ENCODE peak calls at places on chromosomes 4 and X, in seven cellular contexts. T is A549, E is IMR-90, Z is pancreas, H is tibial artery, J is tibial nerve, S is hepatocyte. V is an unnamed sample.

GRCh38 chr4:2924765-2925301 is 38.4 kb downstream of the NOP14 start:
- DNase-seq in S (peak; percentile 66), H (peak; percentile 41), J (no peak), Z (no peak), T (no peak), E (no peak), V (no peak)

GRCh38 chrX:40579880-40580536 is 762 bp upstream of the ATP6AP2 start:
- DNase-seq in E (no peak), Z (no peak), S (peak; percentile 17), T (no peak), H (no peak), J (no peak), V (no peak)

GRCh38 chr4:125268065-125268755 is 46.5 kb upstream of the FAT4 start:
- DNase-seq in S (no peak), T (no peak), J (no peak), H (no peak), Z (no peak), E (no peak), V (no peak)

GRCh38 chr4:96145671-96146070 is 305.8 kb downstream of the PDHA2 start:
- DNase-seq in J (no peak), Z (no peak), E (no peak), T (no peak), H (no peak), S (no peak), V (no peak)

GRCh38 chr4:183765121-183765990 is 106.3 kb downstream of the TRAPPC11 start:
- DNase-seq in E (no peak), T (no peak), H (no peak), S (peak; percentile 38), J (no peak), Z (no peak), V (no peak)

GRCh38 chrX:47091149-47091775 is 13.0 kb downstream of the RGN start:
- DNase-seq in T (no peak), Z (no peak), E (peak; percentile 18), S (no peak), J (no peak), H (no peak), V (peak; percentile 33)

GRCh38 chrX:16714504-16714903 is 2.0 kb upstream of the CTPS2 start:
- DNase-seq in T (no peak), S (no peak), Z (no peak), E (no peak), H (no peak), J (no peak), V (no peak)

GRCh38 chr4:62588671-62589070 is 1388.5 kb downstream of the ADGRL3 start:
- DNase-seq in J (no peak), T (no peak), H (no peak), Z (no peak), E (no peak), S (no peak), V (no peak)

GRCh38 chrX:130179579-130180215 is 7.9 kb downstream of the RAB33A start:
- DNase-seq in Z (no peak), H (no peak), E (peak; percentile 38), J (no peak), T (no peak), S (no peak), V (no peak)

GRCh38 chr4:7068883-7069282 is 1.0 kb upstream of the GRPEL1 start:
- DNase-seq in S (peak; percentile 50), Z (no peak), J (no peak), T (no peak), H (peak; percentile 62), E (no peak), V (no peak)
- TF ChIP-seq CTCF in S (no peak), Z (no peak), J (no peak), T (no peak), H (no peak), E (no peak), V (no peak)

DNA sequence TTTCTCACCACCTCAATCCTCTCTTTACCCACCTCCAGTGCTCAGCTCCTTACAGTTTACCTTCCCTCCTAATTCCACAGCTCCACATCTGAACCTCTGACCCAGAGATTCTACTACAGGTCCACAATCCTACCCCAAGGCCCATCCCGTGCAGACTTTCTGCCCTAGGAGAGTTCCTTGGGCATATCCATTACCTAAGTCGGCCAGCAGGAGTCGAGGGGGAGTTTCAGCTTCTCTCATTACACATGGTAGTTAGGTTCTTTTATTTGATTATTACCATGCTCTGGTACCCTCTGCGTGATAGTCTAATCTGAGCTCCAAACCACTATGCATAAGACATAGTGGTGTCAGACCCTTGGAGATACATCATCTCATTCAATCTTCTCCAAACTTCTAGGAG is 117.9 kb downstream of the SH3RF1 start:
- DNase-seq in Z (no peak), J (no peak), T (no peak), H (no peak), S (no peak), E (no peak), V (no peak)
- TF ChIP-seq CTCF in Z (no peak), J (no peak), T (no peak), H (no peak), S (no peak), E (no peak), V (no peak)

DNA sequence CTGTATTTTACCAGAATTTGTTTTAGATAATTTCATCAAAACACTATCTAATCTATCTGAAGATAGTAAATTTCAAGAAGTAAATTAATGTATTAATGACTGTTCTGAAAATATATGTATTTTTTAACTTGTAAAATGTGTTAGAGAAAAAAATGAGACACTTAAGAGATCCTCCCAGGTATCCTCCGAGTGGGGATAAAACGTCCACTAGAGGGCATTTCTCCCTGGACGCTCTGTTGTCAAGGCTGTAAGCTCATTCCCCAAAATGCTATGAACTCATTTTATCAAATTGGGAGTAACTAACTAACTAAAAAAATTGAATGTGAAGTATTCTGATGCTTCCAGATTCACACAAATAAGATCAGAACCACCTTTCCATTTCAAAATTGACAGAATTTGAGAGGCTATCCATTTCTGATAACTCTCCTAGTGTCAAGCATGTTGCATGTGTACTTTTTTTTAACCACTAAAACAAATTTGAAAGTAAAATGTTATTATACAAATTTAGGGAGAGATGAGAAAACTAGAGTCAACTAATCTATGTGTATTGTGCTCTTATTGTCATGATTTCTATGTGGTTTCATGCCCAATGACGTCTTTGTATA is 337.3 kb upstream of the HS3ST1 start:
- DNase-seq in S (peak; percentile 66), J (peak; percentile 13), E (peak; percentile 37), T (peak; percentile 37), H (no peak), Z (no peak), V (no peak)
- TF ChIP-seq CTCF in S (peak; percentile 82), J (peak; percentile 76), E (peak; percentile 51), T (peak; percentile 51), H (peak; percentile 46), Z (peak; percentile 53), V (peak; percentile 44)

DNA sequence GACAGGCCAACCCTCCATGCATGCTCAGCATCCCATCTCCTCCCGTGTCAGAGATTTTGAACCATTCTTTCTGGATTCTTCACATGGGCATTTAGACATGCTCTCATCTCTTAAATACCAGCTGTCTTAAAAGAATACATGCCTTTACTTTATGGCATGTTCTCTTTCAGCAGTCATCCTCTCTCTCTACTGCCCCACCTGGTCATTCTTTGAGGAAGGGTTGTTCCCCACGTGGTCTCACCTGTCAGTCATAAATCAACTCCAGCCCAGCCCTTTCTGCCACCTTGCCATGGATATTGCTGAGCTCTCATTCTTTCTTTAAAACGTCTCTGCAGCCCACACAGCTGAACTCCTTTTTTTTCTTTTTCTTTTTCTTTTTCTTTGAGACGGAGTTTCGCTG is 111.3 kb downstream of the ARHGAP10 start:
- DNase-seq in J (no peak), T (peak; percentile 30), H (no peak), S (peak; percentile 63), Z (no peak), E (no peak), V (peak; percentile 40)
- TF ChIP-seq CTCF in J (no peak), T (no peak), H (no peak), S (peak; percentile 21), Z (no peak), E (no peak), V (no peak)

GRCh38 chrX:15493118-15494082 is at the start of gene PIR:
- DNase-seq in S (peak; percentile 96), Z (peak; percentile 83), H (peak; percentile 92), J (peak; percentile 64), T (peak; percentile 91), E (peak; percentile 80), V (peak; percentile 84)
- TF ChIP-seq CTCF in S (peak; percentile 65), Z (no peak), H (peak; percentile 18), J (peak; percentile 39), T (peak; percentile 52), E (peak; percentile 27), V (peak; percentile 51)

DNA sequence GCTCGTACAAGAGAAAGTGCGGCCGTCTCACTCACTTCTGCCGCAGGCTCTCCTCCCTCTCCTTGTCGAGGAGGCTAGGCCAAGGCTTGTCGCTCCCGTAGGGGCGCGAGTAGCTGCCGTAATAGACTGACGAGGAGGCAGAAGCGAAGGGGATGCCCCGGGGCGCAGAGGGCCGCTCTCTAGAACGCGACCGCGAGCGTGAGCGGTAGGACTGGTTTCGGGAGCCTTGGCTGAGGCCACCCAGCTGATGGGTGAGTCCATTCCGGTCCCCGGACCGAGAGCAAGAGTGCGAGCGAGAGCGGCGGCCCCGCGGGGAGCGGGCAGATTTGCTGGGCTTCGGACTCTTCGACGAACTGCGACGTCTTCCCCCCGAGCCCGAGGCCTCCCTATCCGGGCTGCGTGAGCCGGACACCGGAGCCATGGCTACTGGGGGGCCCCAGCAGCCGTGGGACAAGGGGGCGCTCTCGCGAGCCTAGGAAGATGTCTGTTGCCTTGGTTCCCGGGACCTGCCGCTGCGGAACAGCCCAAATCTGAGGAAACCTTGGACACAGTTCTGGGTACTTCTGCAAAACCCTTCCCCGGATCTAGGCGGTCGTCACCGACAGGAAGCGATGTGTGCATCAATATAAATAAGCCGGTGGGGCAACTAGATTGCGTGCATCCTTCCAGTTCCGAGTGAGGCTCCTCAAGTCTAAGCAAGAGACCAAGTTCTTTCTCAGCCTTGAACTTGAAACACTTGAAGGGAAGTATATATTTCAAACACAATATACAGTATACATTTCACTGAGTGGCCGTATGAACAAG is at the start of gene NKAP:
- DNase-seq in J (peak; percentile 77), H (peak; percentile 89), S (peak; percentile 85), E (peak; percentile 94), T (peak; percentile 96), Z (peak; percentile 74), V (peak; percentile 75)
- TF ChIP-seq CTCF in J (no peak), H (no peak), S (no peak), E (no peak), T (peak; percentile 30), Z (no peak), V (no peak)

GRCh38 chrX:97639526-97639925 is 755.8 kb downstream of the RPA4 start:
- DNase-seq in E (no peak), Z (no peak), S (no peak), H (no peak), T (no peak), J (no peak), V (no peak)
- TF ChIP-seq CTCF in E (no peak), Z (no peak), S (no peak), H (no peak), T (no peak), J (no peak), V (no peak)

GRCh38 chr4:89482248-89482647 is 174.6 kb upstream of the GPRIN3 start:
- DNase-seq in Z (no peak), H (no peak), J (no peak), T (peak; percentile 71), E (peak; percentile 53), S (peak; percentile 55), V (peak; percentile 41)
- TF ChIP-seq CTCF in Z (no peak), H (no peak), J (no peak), T (peak; percentile 35), E (peak; percentile 41), S (peak; percentile 51), V (peak; percentile 28)

DNA sequence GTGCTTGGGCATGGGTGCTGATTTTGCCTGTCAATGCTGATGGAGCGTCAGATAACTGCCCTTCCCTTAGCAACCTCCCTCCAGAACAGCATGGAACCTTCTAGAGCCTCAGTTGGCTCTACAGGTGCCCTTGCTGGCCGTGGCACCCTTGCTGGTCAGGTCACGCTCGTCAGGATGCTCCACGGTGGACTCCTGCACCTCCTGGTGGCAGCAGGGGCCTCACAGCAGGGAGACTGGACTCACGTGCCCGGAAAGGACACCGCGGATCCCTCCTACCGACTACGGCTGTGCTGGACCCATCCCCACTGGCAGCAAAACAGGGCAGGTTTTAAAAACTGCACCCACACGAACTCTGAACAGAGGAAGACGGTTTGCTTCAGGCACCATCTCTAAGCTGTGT is 82.1 kb upstream of the AFAP1 start:
- DNase-seq in S (no peak), H (no peak), Z (no peak), E (no peak), T (peak; percentile 25), J (no peak), V (no peak)
- TF ChIP-seq CTCF in S (no peak), H (no peak), Z (no peak), E (peak; percentile 23), T (peak; percentile 15), J (no peak), V (no peak)

V was measured in GM13976.